ENCODE peak calls at places on chromosome 9, in four cellular contexts. Y is lung, A is stomach, K is IMR-90. H is an unnamed sample. For H3K36me3, the result is how much of the 10 kb centered on the place peaks cover.

GRCh38 chr9:6575324-6575758 is 70.2 kb downstream of the GLDC start:
- DNase-seq in K (no peak), A (no peak), Y (no peak), H (no peak)

GRCh38 chr9:113558632-113559502 is 95.3 kb downstream of the RGS3 start:
- DNase-seq in A (peak), Y (peak), K (peak), H (peak)

GRCh38 chr9:129888085-129888808 is 53.0 kb downstream of the USP20 start:
- DNase-seq in A (peak), K (no peak), Y (peak), H (no peak)

GRCh38 chr9:82106536-82106935 is 118.0 kb downstream of the SPATA31D1 start:
- DNase-seq in Y (no peak), A (no peak), K (no peak), H (no peak)

GRCh38 chr9:38182321-38182720 is 113.3 kb upstream of the SHB start:
- DNase-seq in Y (no peak), K (no peak), A (no peak), H (no peak)

GRCh38 chr9:134774991-134775540 is 105.5 kb upstream of the FCN2 start:
- DNase-seq in K (no peak), Y (no peak), A (no peak), H (no peak)

GRCh38 chr9:132350861-132351315 is 3.9 kb downstream of the SETX start:
- DNase-seq in A (no peak), K (peak), Y (no peak), H (no peak)

GRCh38 chr9:115524467-115525059 is 406.6 kb upstream of the TNC start:
- DNase-seq in Y (no peak), A (no peak), K (peak), H (no peak)

GRCh38 chr9:31908158-31908890 is 476.1 kb upstream of the ACO1 start:
- DNase-seq in K (no peak), Y (no peak), A (no peak), H (no peak)

GRCh38 chr9:107020040-107020530 is 157.1 kb downstream of the ZNF462 start:
- DNase-seq in K (peak), Y (no peak), A (no peak), H (no peak)

GRCh38 chr9:136310273-136311030 is 6.6 kb upstream of the CCDC187 start:
- DNase-seq in A (no peak), Y (no peak), K (no peak), H (no peak)

GRCh38 chr9:130498298-130498917 is 53.6 kb downstream of the ASS1 start:
- DNase-seq in Y (no peak), A (no peak), K (no peak), H (no peak)

GRCh38 chr9:110880123-110880522 is 158.1 kb downstream of the LPAR1 start:
- DNase-seq in K (peak), A (no peak), Y (no peak), H (no peak)

GRCh38 chr9:101388507-101388993 is 3.7 kb upstream of the BAAT start:
- DNase-seq in K (no peak), Y (no peak), A (no peak), H (no peak)

GRCh38 chr9:71984388-71985069 is 73.1 kb downstream of the C9orf85 start:
- DNase-seq in Y (peak), K (peak), A (no peak), H (no peak)

GRCh38 chr9:86807577-86807976 is 139.7 kb downstream of the GAS1 start:
- DNase-seq in Y (no peak), A (no peak), K (no peak), H (peak)

GRCh38 chr9:130129425-130130061 is 42.7 kb upstream of the NCS1 start:
- DNase-seq in K (peak), Y (no peak), A (no peak), H (no peak)

GRCh38 chr9:38380872-38381534 is 11.5 kb upstream of the ALDH1B1 start:
- DNase-seq in K (no peak), A (no peak), Y (no peak), H (no peak)

GRCh38 chr9:99305820-99306811 is 84.0 kb downstream of the SEC61B start:
- DNase-seq in A (no peak), K (no peak), Y (no peak), H (no peak)

GRCh38 chr9:9054354-9054992 is 1254.9 kb upstream of the DMAC1 start:
- DNase-seq in K (no peak), Y (no peak), A (no peak), H (no peak)

GRCh38 chr9:2987679-2988078 is 143.8 kb upstream of the PUM3 start:
- DNase-seq in A (no peak), Y (no peak), K (no peak), H (no peak)

GRCh38 chr9:133116346-133117231 is 4.5 kb downstream of the RALGDS start:
- DNase-seq in K (no peak), A (no peak), Y (no peak), H (no peak)

GRCh38 chr9:16704489-16705111 is 165.9 kb downstream of the BNC2 start:
- DNase-seq in A (no peak), Y (no peak), K (peak), H (peak)

GRCh38 chr9:75604661-75605060 is 285.8 kb upstream of the PCSK5 start:
- DNase-seq in Y (no peak), A (no peak), K (no peak), H (no peak)

GRCh38 chr9:69097923-69098593 is 62.5 kb downstream of the FXN start:
- DNase-seq in K (peak), Y (no peak), A (no peak), H (no peak)

GRCh38 chr9:4550777-4551476 is 60.7 kb downstream of the SLC1A1 start:
- DNase-seq in K (peak), Y (no peak), A (no peak), H (no peak)

GRCh38 chr9:116576386-116576785 is 110.7 kb upstream of the TRIM32 start:
- DNase-seq in A (no peak), Y (no peak), K (no peak), H (no peak)

GRCh38 chr9:34990908-34991832 is 1.6 kb downstream of the DNAJB5 start:
- DNase-seq in Y (no peak), A (no peak), K (no peak), H (no peak)

GRCh38 chr9:120439147-120439546 is 140.8 kb downstream of the CDK5RAP2 start:
- DNase-seq in Y (no peak), K (peak), A (no peak), H (no peak)

GRCh38 chr9:106619211-106619610 is 243.8 kb upstream of the ZNF462 start:
- DNase-seq in A (no peak), K (peak), Y (no peak), H (no peak)

GRCh38 chr9:34554211-34555001 is 31.6 kb upstream of the ENHO start:
- DNase-seq in K (no peak), Y (no peak), A (no peak), H (no peak)

GRCh38 chr9:100354121-100354800 is 1.5 kb upstream of the TEX10 start:
- DNase-seq in Y (no peak), K (no peak), A (no peak), H (no peak)

GRCh38 chr9:79246170-79246569 is 325.6 kb upstream of the TLE4 start:
- DNase-seq in K (no peak), Y (no peak), A (no peak), H (no peak)

GRCh38 chr9:79237861-79238260 is 333.9 kb upstream of the TLE4 start:
- DNase-seq in K (peak), A (no peak), Y (no peak), H (no peak)

GRCh38 chr9:79236466-79236865 is 335.3 kb upstream of the TLE4 start:
- DNase-seq in K (peak), A (no peak), Y (no peak), H (no peak)

GRCh38 chr9:79242489-79242888 is 329.3 kb upstream of the TLE4 start:
- DNase-seq in Y (no peak), K (no peak), A (no peak), H (no peak)

DNA sequence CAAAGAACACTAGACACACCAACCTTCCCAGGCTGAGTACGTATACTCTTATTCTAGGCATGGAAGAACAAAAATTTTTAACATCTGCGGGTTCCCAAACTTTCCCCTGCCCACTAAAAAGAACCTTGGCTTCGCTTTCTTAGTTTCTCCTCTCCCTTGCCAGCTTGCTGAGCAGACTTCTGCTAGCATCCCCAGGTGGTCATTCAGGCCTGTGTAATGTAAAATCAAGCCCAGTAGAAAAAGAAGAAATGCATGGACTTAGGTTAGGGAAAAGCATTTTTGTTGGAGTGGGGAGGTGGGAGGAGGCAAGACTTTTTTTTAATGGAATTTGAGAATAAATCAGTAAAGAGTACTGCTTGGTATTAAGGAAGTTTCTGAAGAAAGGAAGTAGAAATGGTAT is 331.0 kb upstream of the TLE4 start:
- DNase-seq in K (no peak), A (no peak), Y (no peak), H (no peak)
- H3K4me3 ChIP-seq in K (no peak), A (no peak), Y (no peak), H (no peak)

GRCh38 chr9:297795-298119 is 83.1 kb downstream of the DOCK8 start:
- DNase-seq in Y (no peak), K (no peak), A (no peak), H (no peak)
- H3K27ac ChIP-seq in Y (no peak), K (no peak), A (peak), H (no peak)

GRCh38 chr9:98010450-98010849 is 27.3 kb downstream of the ANP32B start:
- DNase-seq in K (peak), Y (no peak), A (no peak), H (no peak)
- H3K36me3 ChIP-seq in K (half or more), Y (half or more), A (half or more), H (half or more)

GRCh38 chr9:123324767-123325183 is 31.2 kb upstream of the CRB2 start:
- DNase-seq in Y (no peak), K (no peak), A (no peak), H (no peak)

GRCh38 chr9:123326662-123327093 is 29.3 kb upstream of the CRB2 start:
- DNase-seq in K (no peak), Y (no peak), A (no peak), H (no peak)

GRCh38 chr9:123323482-123324013 is 32.4 kb upstream of the CRB2 start:
- DNase-seq in A (no peak), Y (no peak), K (no peak), H (no peak)

GRCh38 chr9:123327697-123328100 is 28.3 kb upstream of the CRB2 start:
- DNase-seq in A (peak), K (no peak), Y (peak), H (no peak)

DNA sequence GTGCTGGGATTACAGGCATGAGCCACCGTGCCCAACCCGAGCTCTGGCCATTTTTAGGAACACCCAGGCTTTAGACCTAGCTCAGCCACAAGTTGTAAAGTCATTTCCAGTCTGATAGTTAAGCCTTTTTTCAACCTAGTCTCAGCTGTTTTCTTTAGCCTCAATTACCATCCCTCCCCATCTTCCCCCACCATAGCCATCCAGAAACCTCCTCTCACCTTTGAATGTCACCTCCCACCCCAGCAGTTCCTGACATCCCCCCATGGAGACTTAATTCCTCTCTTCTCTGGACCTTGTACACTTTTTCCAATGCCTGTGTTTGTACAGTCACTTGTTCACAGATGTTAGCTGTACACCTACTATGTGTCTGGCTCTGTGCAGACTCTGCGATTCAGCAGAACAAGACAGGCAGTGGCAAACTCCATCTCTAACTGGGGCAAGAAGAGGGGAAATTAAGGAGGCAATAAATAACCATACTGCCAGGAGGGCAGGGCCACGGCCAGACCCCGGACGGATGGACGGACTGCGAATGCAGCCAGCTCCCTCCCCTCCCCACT is 29.9 kb upstream of the CRB2 start:
- DNase-seq in Y (no peak), A (no peak), K (no peak), H (no peak)
- H3K4me3 ChIP-seq in Y (no peak), A (no peak), K (no peak), H (no peak)

GRCh38 chr9:13386324-13386723 is 106.8 kb upstream of the MPDZ start:
- DNase-seq in K (no peak), A (no peak), Y (no peak), H (no peak)
- H3K27ac ChIP-seq in K (no peak), A (peak), Y (no peak), H (peak)

GRCh38 chr9:93024646-93024910 is 33.9 kb upstream of the SUSD3 start:
- DNase-seq in K (no peak), A (no peak), Y (no peak), H (no peak)
- H3K36me3 ChIP-seq in K (under half), A (under half), Y (under half), H (under half)